ENCODE peak calls at places on chromosomes 6 and 20, in seven cellular contexts. One of them, this sample, is unnamed.

GRCh38 chr6:149046822-149047246 is 270.7 kb upstream of the TAB2 start:
- DNase-seq in fibroblast of lung: no peak
- DNase-seq in kidney: no peak
- DNase-seq in PC-9: no peak
- DNase-seq in neural progenitor cell: no peak
- DNase-seq in psoas muscle: no peak
- DNase-seq in IMR-90: peak; percentile 58
- DNase-seq in this sample: no peak

GRCh38 chr6:72524011-72524645 is 97.7 kb upstream of the KCNQ5 start:
- DNase-seq in PC-9: no peak
- DNase-seq in neural progenitor cell: no peak
- DNase-seq in IMR-90: no peak
- DNase-seq in kidney: no peak
- DNase-seq in fibroblast of lung: no peak
- DNase-seq in psoas muscle: no peak
- DNase-seq in this sample: peak; percentile 45

GRCh38 chr6:136627191-136627590 is 77.0 kb upstream of the MAP7 start:
- DNase-seq in neural progenitor cell: no peak
- DNase-seq in psoas muscle: no peak
- DNase-seq in fibroblast of lung: no peak
- DNase-seq in IMR-90: no peak
- DNase-seq in PC-9: no peak
- DNase-seq in kidney: no peak
- DNase-seq in this sample: no peak

GRCh38 chr6:51959744-51960383 is 127.5 kb downstream of the PKHD1 start:
- DNase-seq in PC-9: no peak
- DNase-seq in neural progenitor cell: peak; percentile 84
- DNase-seq in kidney: no peak
- DNase-seq in psoas muscle: peak; percentile 59
- DNase-seq in fibroblast of lung: peak; percentile 60
- DNase-seq in IMR-90: peak; percentile 59
- DNase-seq in this sample: peak; percentile 5

GRCh38 chr20:63570281-63571086 is 3.6 kb downstream of the HELZ2 start:
- DNase-seq in psoas muscle: no peak
- DNase-seq in fibroblast of lung: no peak
- DNase-seq in PC-9: no peak
- DNase-seq in neural progenitor cell: no peak
- DNase-seq in IMR-90: no peak
- DNase-seq in kidney: peak; percentile 67
- DNase-seq in this sample: no peak

GRCh38 chr20:49452011-49452482 is 30.4 kb downstream of the KCNB1 start:
- DNase-seq in neural progenitor cell: no peak
- DNase-seq in PC-9: no peak
- DNase-seq in psoas muscle: peak; percentile 59
- DNase-seq in kidney: no peak
- DNase-seq in fibroblast of lung: no peak
- DNase-seq in IMR-90: no peak
- DNase-seq in this sample: no peak

GRCh38 chr6:44133981-44134711 is 6.8 kb downstream of the TMEM63B start:
- DNase-seq in neural progenitor cell: peak; percentile 22
- DNase-seq in psoas muscle: no peak
- DNase-seq in IMR-90: no peak
- DNase-seq in PC-9: no peak
- DNase-seq in fibroblast of lung: no peak
- DNase-seq in kidney: no peak
- DNase-seq in this sample: no peak

GRCh38 chr6:21033575-21034026 is 499.3 kb downstream of the CDKAL1 start:
- DNase-seq in IMR-90: peak; percentile 85
- DNase-seq in psoas muscle: peak; percentile 66
- DNase-seq in kidney: no peak
- DNase-seq in fibroblast of lung: peak; percentile 94
- DNase-seq in PC-9: no peak
- DNase-seq in neural progenitor cell: no peak
- DNase-seq in this sample: peak; percentile 23

GRCh38 chr6:27866370-27867050 is 45.7 kb downstream of the OR2B2 start:
- DNase-seq in neural progenitor cell: peak; percentile 60
- DNase-seq in IMR-90: peak; percentile 68
- DNase-seq in fibroblast of lung: peak; percentile 83
- DNase-seq in PC-9: peak; percentile 49
- DNase-seq in kidney: no peak
- DNase-seq in psoas muscle: no peak
- DNase-seq in this sample: no peak

GRCh38 chr6:138386897-138387296 is 9.2 kb downstream of the SMIM28 start:
- DNase-seq in kidney: no peak
- DNase-seq in neural progenitor cell: no peak
- DNase-seq in PC-9: no peak
- DNase-seq in IMR-90: no peak
- DNase-seq in fibroblast of lung: no peak
- DNase-seq in psoas muscle: no peak
- DNase-seq in this sample: no peak

GRCh38 chr6:138389551-138389950 is 11.8 kb downstream of the SMIM28 start:
- DNase-seq in PC-9: no peak
- DNase-seq in IMR-90: no peak
- DNase-seq in psoas muscle: no peak
- DNase-seq in neural progenitor cell: no peak
- DNase-seq in fibroblast of lung: no peak
- DNase-seq in kidney: no peak
- DNase-seq in this sample: no peak

GRCh38 chr6:138383776-138384175 is 6.1 kb downstream of the SMIM28 start:
- DNase-seq in IMR-90: no peak
- DNase-seq in neural progenitor cell: peak; percentile 13
- DNase-seq in fibroblast of lung: no peak
- DNase-seq in PC-9: peak; percentile 38
- DNase-seq in psoas muscle: no peak
- DNase-seq in kidney: no peak
- DNase-seq in this sample: no peak

GRCh38 chr6:138382498-138383265 is 5.0 kb downstream of the SMIM28 start:
- DNase-seq in kidney: no peak
- DNase-seq in IMR-90: no peak
- DNase-seq in PC-9: peak; percentile 79
- DNase-seq in fibroblast of lung: no peak
- DNase-seq in psoas muscle: no peak
- DNase-seq in neural progenitor cell: no peak
- DNase-seq in this sample: no peak

GRCh38 chr6:138387577-138388368 is 10.1 kb downstream of the SMIM28 start:
- DNase-seq in PC-9: peak; percentile 44
- DNase-seq in IMR-90: no peak
- DNase-seq in neural progenitor cell: no peak
- DNase-seq in psoas muscle: no peak
- DNase-seq in fibroblast of lung: no peak
- DNase-seq in kidney: no peak
- DNase-seq in this sample: no peak
- H3K4me1 ChIP-seq in PC-9: peaks cover 17% of the 10 kb centered on the region
- H3K4me1 ChIP-seq in IMR-90: no peaks in the 10 kb centered on the region
- H3K4me1 ChIP-seq in neural progenitor cell: no peaks in the 10 kb centered on the region
- H3K4me1 ChIP-seq in psoas muscle: no peaks in the 10 kb centered on the region
- H3K4me1 ChIP-seq in fibroblast of lung: no peaks in the 10 kb centered on the region
- H3K4me1 ChIP-seq in kidney: no peaks in the 10 kb centered on the region
- H3K4me1 ChIP-seq in this sample: no peaks in the 10 kb centered on the region

GRCh38 chr20:35040090-35040489 is 52.5 kb downstream of the TRPC4AP start:
- DNase-seq in psoas muscle: no peak
- DNase-seq in IMR-90: no peak
- DNase-seq in kidney: no peak
- DNase-seq in neural progenitor cell: no peak
- DNase-seq in PC-9: no peak
- DNase-seq in fibroblast of lung: no peak
- DNase-seq in this sample: no peak
- H3K27ac ChIP-seq in psoas muscle: no peak overlapping the region
- H3K27ac ChIP-seq in IMR-90: no peak overlapping the region
- H3K27ac ChIP-seq in kidney: no peak overlapping the region
- H3K27ac ChIP-seq in neural progenitor cell: no peak overlapping the region
- H3K27ac ChIP-seq in PC-9: peak overlapping the region; percentile 14
- H3K27ac ChIP-seq in fibroblast of lung: no peak overlapping the region
- H3K27ac ChIP-seq in this sample: no peak overlapping the region

GRCh38 chr20:14219801-14220461 is 117.5 kb downstream of the FLRT3 start:
- DNase-seq in kidney: no peak
- DNase-seq in psoas muscle: no peak
- DNase-seq in neural progenitor cell: no peak
- DNase-seq in IMR-90: no peak
- DNase-seq in fibroblast of lung: no peak
- DNase-seq in PC-9: peak; percentile 84
- DNase-seq in this sample: peak; percentile 36

GRCh38 chr20:14220986-14221385 is 116.4 kb downstream of the FLRT3 start:
- DNase-seq in IMR-90: no peak
- DNase-seq in kidney: no peak
- DNase-seq in PC-9: no peak
- DNase-seq in neural progenitor cell: no peak
- DNase-seq in fibroblast of lung: no peak
- DNase-seq in psoas muscle: no peak
- DNase-seq in this sample: no peak

GRCh38 chr20:14223806-14224205 is 113.6 kb downstream of the FLRT3 start:
- DNase-seq in IMR-90: no peak
- DNase-seq in neural progenitor cell: no peak
- DNase-seq in psoas muscle: no peak
- DNase-seq in kidney: no peak
- DNase-seq in PC-9: no peak
- DNase-seq in fibroblast of lung: no peak
- DNase-seq in this sample: peak; percentile 11
- H3K4me1 ChIP-seq in IMR-90: no peaks in the 10 kb centered on the region
- H3K4me1 ChIP-seq in neural progenitor cell: no peaks in the 10 kb centered on the region
- H3K4me1 ChIP-seq in psoas muscle: peaks cover 7% of the 10 kb centered on the region
- H3K4me1 ChIP-seq in kidney: no peaks in the 10 kb centered on the region
- H3K4me1 ChIP-seq in PC-9: peaks cover 41% of the 10 kb centered on the region
- H3K4me1 ChIP-seq in fibroblast of lung: no peaks in the 10 kb centered on the region
- H3K4me1 ChIP-seq in this sample: peaks cover 21% of the 10 kb centered on the region

GRCh38 chr20:53036992-53037391 is 64.8 kb downstream of the TSHZ2 start:
- DNase-seq in kidney: no peak
- DNase-seq in neural progenitor cell: peak; percentile 21
- DNase-seq in psoas muscle: no peak
- DNase-seq in fibroblast of lung: no peak
- DNase-seq in PC-9: no peak
- DNase-seq in IMR-90: no peak
- DNase-seq in this sample: no peak

GRCh38 chr20:53038328-53038727 is 66.2 kb downstream of the TSHZ2 start:
- DNase-seq in psoas muscle: no peak
- DNase-seq in fibroblast of lung: no peak
- DNase-seq in kidney: no peak
- DNase-seq in neural progenitor cell: no peak
- DNase-seq in IMR-90: no peak
- DNase-seq in PC-9: no peak
- DNase-seq in this sample: no peak

GRCh38 chr20:53044296-53044695 is 72.1 kb downstream of the TSHZ2 start:
- DNase-seq in fibroblast of lung: no peak
- DNase-seq in neural progenitor cell: no peak
- DNase-seq in kidney: no peak
- DNase-seq in PC-9: no peak
- DNase-seq in IMR-90: no peak
- DNase-seq in psoas muscle: no peak
- DNase-seq in this sample: no peak

GRCh38 chr20:53037621-53038020 is 65.5 kb downstream of the TSHZ2 start:
- DNase-seq in fibroblast of lung: no peak
- DNase-seq in kidney: no peak
- DNase-seq in psoas muscle: no peak
- DNase-seq in neural progenitor cell: no peak
- DNase-seq in IMR-90: no peak
- DNase-seq in PC-9: no peak
- DNase-seq in this sample: no peak

DNA sequence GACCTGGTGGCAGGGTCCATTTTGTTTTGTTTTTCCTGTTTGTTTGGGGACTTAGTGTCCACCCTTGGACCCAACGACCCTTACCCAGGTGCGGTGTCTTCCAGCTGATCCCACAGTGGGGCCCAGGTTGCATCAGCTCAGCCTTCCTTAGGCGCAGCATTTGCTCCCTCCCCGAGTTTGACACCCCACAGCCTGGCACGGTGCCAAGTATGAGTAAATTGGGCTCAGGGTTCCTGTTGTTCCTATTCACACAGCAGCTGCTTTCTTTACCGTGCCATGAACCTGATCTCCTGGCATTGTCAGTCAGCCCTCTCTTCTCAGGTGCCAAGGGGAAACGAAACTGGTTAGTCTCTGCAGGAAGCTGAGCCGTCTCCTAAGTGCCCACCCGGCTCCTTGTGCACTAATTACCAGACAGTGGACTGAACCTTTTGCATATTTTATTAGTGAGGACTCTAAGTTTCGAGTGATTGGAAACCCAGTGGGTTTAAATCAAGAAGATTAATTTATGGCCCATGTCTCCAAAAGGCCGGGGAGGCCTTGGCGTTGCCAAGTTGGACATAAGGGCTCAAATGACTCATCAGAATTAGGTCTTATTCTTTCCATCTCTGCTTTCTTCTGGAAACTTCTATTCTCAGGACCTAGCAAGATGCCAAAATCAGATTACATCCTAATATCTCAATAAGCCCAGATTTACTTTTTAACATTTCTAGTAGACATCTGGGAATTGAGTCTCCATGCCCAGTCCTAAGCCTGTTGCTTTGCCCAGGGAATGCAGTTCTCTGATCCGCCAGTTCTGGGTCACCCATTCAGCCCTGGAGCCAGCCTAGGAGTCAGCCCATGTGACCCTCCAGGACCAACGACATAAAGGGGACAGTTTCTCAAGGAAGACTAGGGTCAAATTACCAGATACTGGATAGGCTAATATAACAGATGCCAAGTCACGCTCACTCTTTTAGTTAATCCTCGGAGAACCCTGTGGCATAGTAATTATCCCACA is 68.8 kb downstream of the TSHZ2 start:
- DNase-seq in IMR-90: no peak
- DNase-seq in kidney: no peak
- DNase-seq in fibroblast of lung: peak; percentile 10
- DNase-seq in psoas muscle: peak; percentile 72
- DNase-seq in PC-9: no peak
- DNase-seq in neural progenitor cell: no peak
- DNase-seq in this sample: no peak
- H3K27ac ChIP-seq in IMR-90: no peak overlapping the region
- H3K27ac ChIP-seq in kidney: no peak overlapping the region
- H3K27ac ChIP-seq in fibroblast of lung: no peak overlapping the region
- H3K27ac ChIP-seq in psoas muscle: no peak overlapping the region
- H3K27ac ChIP-seq in PC-9: no peak overlapping the region
- H3K27ac ChIP-seq in neural progenitor cell: no peak overlapping the region
- H3K27ac ChIP-seq in this sample: no peak overlapping the region

GRCh38 chr6:35342258-35343091 is at the start of gene PPARD:
- DNase-seq in neural progenitor cell: peak; percentile 99
- DNase-seq in PC-9: peak; percentile 91
- DNase-seq in kidney: peak; percentile 100
- DNase-seq in psoas muscle: peak; percentile 99
- DNase-seq in IMR-90: peak; percentile 92
- DNase-seq in fibroblast of lung: peak; percentile 93
- DNase-seq in this sample: peak; percentile 85
- H3K4me1 ChIP-seq in neural progenitor cell: peaks cover 4% of the 10 kb centered on the region
- H3K4me1 ChIP-seq in PC-9: peaks cover 25% of the 10 kb centered on the region
- H3K4me1 ChIP-seq in kidney: peaks cover 2% of the 10 kb centered on the region
- H3K4me1 ChIP-seq in psoas muscle: peaks cover 44% of the 10 kb centered on the region
- H3K4me1 ChIP-seq in IMR-90: peaks cover 14% of the 10 kb centered on the region
- H3K4me1 ChIP-seq in fibroblast of lung: peaks cover 4% of the 10 kb centered on the region
- H3K4me1 ChIP-seq in this sample: peaks cover 20% of the 10 kb centered on the region

GRCh38 chr6:75486850-75487568 is 6.6 kb downstream of the FILIP1 start:
- DNase-seq in kidney: no peak
- DNase-seq in fibroblast of lung: no peak
- DNase-seq in neural progenitor cell: no peak
- DNase-seq in IMR-90: no peak
- DNase-seq in psoas muscle: no peak
- DNase-seq in PC-9: peak; percentile 36
- DNase-seq in this sample: no peak
- H3K27ac ChIP-seq in kidney: no peak overlapping the region
- H3K27ac ChIP-seq in fibroblast of lung: no peak overlapping the region
- H3K27ac ChIP-seq in neural progenitor cell: no peak overlapping the region
- H3K27ac ChIP-seq in IMR-90: no peak overlapping the region
- H3K27ac ChIP-seq in psoas muscle: peak overlapping the region; percentile 97
- H3K27ac ChIP-seq in PC-9: no peak overlapping the region
- H3K27ac ChIP-seq in this sample: no peak overlapping the region